ENCODE peak calls at places on chromosomes 5 and 9, in nine cellular contexts. One of them, this sample, is unnamed.

GRCh38 chr5:73823508-73823925 is 197.5 kb downstream of the ARHGEF28 start:
- DNase-seq in colonic mucosa: no peak
- DNase-seq in GM23338: no peak
- DNase-seq in tibial artery: no peak
- DNase-seq in AG10803: peak; percentile 74
- DNase-seq in right lobe of liver: no peak
- DNase-seq in AG09319: no peak
- DNase-seq in CD4-positive, alpha-beta T cell: no peak
- DNase-seq in fibroblast of mammary gland: no peak
- DNase-seq in this sample: peak; percentile 27

GRCh38 chr9:83081846-83082245 is 18.9 kb upstream of the RASEF start:
- DNase-seq in colonic mucosa: no peak
- DNase-seq in GM23338: no peak
- DNase-seq in tibial artery: no peak
- DNase-seq in AG10803: no peak
- DNase-seq in right lobe of liver: no peak
- DNase-seq in AG09319: no peak
- DNase-seq in CD4-positive, alpha-beta T cell: no peak
- DNase-seq in fibroblast of mammary gland: no peak
- DNase-seq in this sample: no peak

GRCh38 chr9:37669232-37669631 is 18.5 kb downstream of the FRMPD1 start:
- DNase-seq in colonic mucosa: no peak
- DNase-seq in GM23338: peak; percentile 45
- DNase-seq in tibial artery: no peak
- DNase-seq in AG10803: no peak
- DNase-seq in right lobe of liver: no peak
- DNase-seq in AG09319: no peak
- DNase-seq in CD4-positive, alpha-beta T cell: no peak
- DNase-seq in fibroblast of mammary gland: peak; percentile 11
- DNase-seq in this sample: no peak

GRCh38 chr9:87193925-87194380 is 246.6 kb upstream of the GAS1 start:
- DNase-seq in colonic mucosa: no peak
- DNase-seq in GM23338: peak; percentile 33
- DNase-seq in tibial artery: no peak
- DNase-seq in AG10803: peak; percentile 99
- DNase-seq in right lobe of liver: no peak
- DNase-seq in AG09319: peak; percentile 95
- DNase-seq in CD4-positive, alpha-beta T cell: no peak
- DNase-seq in fibroblast of mammary gland: peak; percentile 95
- DNase-seq in this sample: peak; percentile 87

GRCh38 chr5:172799416-172799815 is 28.4 kb upstream of the DUSP1 start:
- DNase-seq in colonic mucosa: no peak
- DNase-seq in GM23338: no peak
- DNase-seq in tibial artery: peak; percentile 56
- DNase-seq in AG10803: no peak
- DNase-seq in right lobe of liver: no peak
- DNase-seq in AG09319: no peak
- DNase-seq in CD4-positive, alpha-beta T cell: no peak
- DNase-seq in fibroblast of mammary gland: no peak
- DNase-seq in this sample: no peak

GRCh38 chr5:163473613-163474243 is 13.3 kb downstream of the HMMR start:
- DNase-seq in colonic mucosa: no peak
- DNase-seq in GM23338: no peak
- DNase-seq in tibial artery: no peak
- DNase-seq in AG10803: peak; percentile 26
- DNase-seq in right lobe of liver: no peak
- DNase-seq in AG09319: no peak
- DNase-seq in CD4-positive, alpha-beta T cell: no peak
- DNase-seq in fibroblast of mammary gland: peak; percentile 37
- DNase-seq in this sample: no peak

GRCh38 chr9:131361202-131361833 is 32.6 kb upstream of the PRRC2B start:
- DNase-seq in colonic mucosa: peak; percentile 56
- DNase-seq in GM23338: no peak
- DNase-seq in tibial artery: no peak
- DNase-seq in AG10803: peak; percentile 5
- DNase-seq in right lobe of liver: no peak
- DNase-seq in AG09319: no peak
- DNase-seq in CD4-positive, alpha-beta T cell: no peak
- DNase-seq in fibroblast of mammary gland: peak; percentile 19
- DNase-seq in this sample: peak; percentile 18

GRCh38 chr5:151656311-151656710 is 30.4 kb downstream of the SPARC start:
- DNase-seq in colonic mucosa: no peak
- DNase-seq in GM23338: no peak
- DNase-seq in tibial artery: no peak
- DNase-seq in AG10803: no peak
- DNase-seq in right lobe of liver: no peak
- DNase-seq in AG09319: no peak
- DNase-seq in CD4-positive, alpha-beta T cell: no peak
- DNase-seq in fibroblast of mammary gland: no peak
- DNase-seq in this sample: no peak

GRCh38 chr5:94793113-94793815 is 174.8 kb downstream of the SLF1 start:
- DNase-seq in colonic mucosa: no peak
- DNase-seq in GM23338: no peak
- DNase-seq in tibial artery: no peak
- DNase-seq in AG10803: peak; percentile 84
- DNase-seq in right lobe of liver: no peak
- DNase-seq in AG09319: no peak
- DNase-seq in CD4-positive, alpha-beta T cell: no peak
- DNase-seq in fibroblast of mammary gland: peak; percentile 85
- DNase-seq in this sample: peak; percentile 85

GRCh38 chr5:164097747-164098146 is 592.3 kb downstream of the MAT2B start:
- DNase-seq in colonic mucosa: no peak
- DNase-seq in GM23338: no peak
- DNase-seq in tibial artery: no peak
- DNase-seq in AG10803: no peak
- DNase-seq in right lobe of liver: no peak
- DNase-seq in AG09319: no peak
- DNase-seq in CD4-positive, alpha-beta T cell: no peak
- DNase-seq in fibroblast of mammary gland: peak; percentile 3
- DNase-seq in this sample: no peak

GRCh38 chr9:127539982-127540663 is 72.0 kb upstream of the STXBP1 start:
- DNase-seq in colonic mucosa: no peak
- DNase-seq in GM23338: no peak
- DNase-seq in tibial artery: no peak
- DNase-seq in AG10803: no peak
- DNase-seq in right lobe of liver: no peak
- DNase-seq in AG09319: no peak
- DNase-seq in CD4-positive, alpha-beta T cell: no peak
- DNase-seq in fibroblast of mammary gland: no peak
- DNase-seq in this sample: no peak

GRCh38 chr9:101081641-101082040 is 53.1 kb downstream of the PLPPR1 start:
- DNase-seq in colonic mucosa: no peak
- DNase-seq in GM23338: no peak
- DNase-seq in tibial artery: no peak
- DNase-seq in AG10803: no peak
- DNase-seq in right lobe of liver: no peak
- DNase-seq in AG09319: no peak
- DNase-seq in CD4-positive, alpha-beta T cell: no peak
- DNase-seq in fibroblast of mammary gland: no peak
- DNase-seq in this sample: no peak

GRCh38 chr5:74497706-74498105 is 142.8 kb downstream of the ENC1 start:
- DNase-seq in colonic mucosa: no peak
- DNase-seq in GM23338: no peak
- DNase-seq in tibial artery: no peak
- DNase-seq in AG10803: no peak
- DNase-seq in right lobe of liver: no peak
- DNase-seq in AG09319: no peak
- DNase-seq in CD4-positive, alpha-beta T cell: no peak
- DNase-seq in fibroblast of mammary gland: peak; percentile 21
- DNase-seq in this sample: no peak

GRCh38 chr9:9112001-9112725 is 1312.6 kb upstream of the DMAC1 start:
- DNase-seq in colonic mucosa: no peak
- DNase-seq in GM23338: no peak
- DNase-seq in tibial artery: no peak
- DNase-seq in AG10803: no peak
- DNase-seq in right lobe of liver: no peak
- DNase-seq in AG09319: no peak
- DNase-seq in CD4-positive, alpha-beta T cell: no peak
- DNase-seq in fibroblast of mammary gland: no peak
- DNase-seq in this sample: no peak

GRCh38 chr9:72365525-72366256 is 683 bp upstream of the ZFAND5 start:
- DNase-seq in colonic mucosa: peak; percentile 82
- DNase-seq in GM23338: peak; percentile 79
- DNase-seq in tibial artery: peak; percentile 98
- DNase-seq in AG10803: peak; percentile 87
- DNase-seq in right lobe of liver: peak; percentile 93
- DNase-seq in AG09319: peak; percentile 79
- DNase-seq in CD4-positive, alpha-beta T cell: peak; percentile 34
- DNase-seq in fibroblast of mammary gland: peak; percentile 90
- DNase-seq in this sample: peak; percentile 77
- TF ChIP-seq CTCF in colonic mucosa: no peak
- TF ChIP-seq CTCF in GM23338: no peak
- TF ChIP-seq CTCF in tibial artery: no peak
- TF ChIP-seq CTCF in AG10803: peak; percentile 31
- TF ChIP-seq CTCF in right lobe of liver: no peak
- TF ChIP-seq CTCF in AG09319: peak; percentile 17
- TF ChIP-seq CTCF in CD4-positive, alpha-beta T cell: no peak
- TF ChIP-seq CTCF in fibroblast of mammary gland: no peak
- TF ChIP-seq CTCF in this sample: peak; percentile 49

GRCh38 chr5:142057697-142058056 is 44.9 kb upstream of the GNPDA1 start:
- DNase-seq in colonic mucosa: no peak
- DNase-seq in GM23338: no peak
- DNase-seq in tibial artery: no peak
- DNase-seq in AG10803: no peak
- DNase-seq in right lobe of liver: no peak
- DNase-seq in AG09319: no peak
- DNase-seq in CD4-positive, alpha-beta T cell: no peak
- DNase-seq in fibroblast of mammary gland: no peak
- DNase-seq in this sample: no peak

GRCh38 chr5:142063376-142063775 is 45.2 kb upstream of the NDFIP1 start:
- DNase-seq in colonic mucosa: no peak
- DNase-seq in GM23338: no peak
- DNase-seq in tibial artery: no peak
- DNase-seq in AG10803: no peak
- DNase-seq in right lobe of liver: no peak
- DNase-seq in AG09319: no peak
- DNase-seq in CD4-positive, alpha-beta T cell: no peak
- DNase-seq in fibroblast of mammary gland: no peak
- DNase-seq in this sample: no peak

GRCh38 chr5:142056831-142057696 is 44.2 kb upstream of the GNPDA1 start:
- DNase-seq in colonic mucosa: no peak
- DNase-seq in GM23338: no peak
- DNase-seq in tibial artery: no peak
- DNase-seq in AG10803: no peak
- DNase-seq in right lobe of liver: no peak
- DNase-seq in AG09319: no peak
- DNase-seq in CD4-positive, alpha-beta T cell: no peak
- DNase-seq in fibroblast of mammary gland: no peak
- DNase-seq in this sample: no peak

GRCh38 chr5:142063878-142064331 is 44.7 kb upstream of the NDFIP1 start:
- DNase-seq in colonic mucosa: peak; percentile 22
- DNase-seq in GM23338: peak; percentile 78
- DNase-seq in tibial artery: peak; percentile 98
- DNase-seq in AG10803: peak; percentile 77
- DNase-seq in right lobe of liver: no peak
- DNase-seq in AG09319: peak; percentile 24
- DNase-seq in CD4-positive, alpha-beta T cell: no peak
- DNase-seq in fibroblast of mammary gland: peak; percentile 42
- DNase-seq in this sample: peak; percentile 21

GRCh38 chr5:142059304-142059940 is 46.6 kb upstream of the GNPDA1 start:
- DNase-seq in colonic mucosa: no peak
- DNase-seq in GM23338: peak; percentile 58
- DNase-seq in tibial artery: no peak
- DNase-seq in AG10803: peak; percentile 75
- DNase-seq in right lobe of liver: no peak
- DNase-seq in AG09319: peak; percentile 43
- DNase-seq in CD4-positive, alpha-beta T cell: no peak
- DNase-seq in fibroblast of mammary gland: peak; percentile 51
- DNase-seq in this sample: peak; percentile 3
- TF ChIP-seq CTCF in colonic mucosa: no peak
- TF ChIP-seq CTCF in GM23338: peak; percentile 50
- TF ChIP-seq CTCF in tibial artery: peak; percentile 44
- TF ChIP-seq CTCF in AG10803: peak; percentile 47
- TF ChIP-seq CTCF in right lobe of liver: no peak
- TF ChIP-seq CTCF in AG09319: peak; percentile 30
- TF ChIP-seq CTCF in CD4-positive, alpha-beta T cell: no peak
- TF ChIP-seq CTCF in fibroblast of mammary gland: peak; percentile 9
- TF ChIP-seq CTCF in this sample: peak; percentile 12

GRCh38 chr9:19371942-19372341 is 8.1 kb downstream of the RPS6 start:
- DNase-seq in colonic mucosa: no peak
- DNase-seq in GM23338: peak; percentile 46
- DNase-seq in tibial artery: no peak
- DNase-seq in AG10803: no peak
- DNase-seq in right lobe of liver: no peak
- DNase-seq in AG09319: no peak
- DNase-seq in CD4-positive, alpha-beta T cell: no peak
- DNase-seq in fibroblast of mammary gland: no peak
- DNase-seq in this sample: no peak
- TF ChIP-seq CTCF in colonic mucosa: no peak
- TF ChIP-seq CTCF in GM23338: no peak
- TF ChIP-seq CTCF in tibial artery: no peak
- TF ChIP-seq CTCF in AG10803: peak; percentile 10
- TF ChIP-seq CTCF in right lobe of liver: no peak
- TF ChIP-seq CTCF in AG09319: no peak
- TF ChIP-seq CTCF in CD4-positive, alpha-beta T cell: no peak
- TF ChIP-seq CTCF in fibroblast of mammary gland: no peak
- TF ChIP-seq CTCF in this sample: no peak

GRCh38 chr9:78214492-78214891 is 21.4 kb upstream of the CEP78 start:
- DNase-seq in colonic mucosa: no peak
- DNase-seq in GM23338: no peak
- DNase-seq in tibial artery: no peak
- DNase-seq in AG10803: no peak
- DNase-seq in right lobe of liver: no peak
- DNase-seq in AG09319: no peak
- DNase-seq in CD4-positive, alpha-beta T cell: no peak
- DNase-seq in fibroblast of mammary gland: no peak
- DNase-seq in this sample: no peak

GRCh38 chr9:78210841-78211301 is 25.0 kb upstream of the CEP78 start:
- DNase-seq in colonic mucosa: no peak
- DNase-seq in GM23338: no peak
- DNase-seq in tibial artery: no peak
- DNase-seq in AG10803: no peak
- DNase-seq in right lobe of liver: no peak
- DNase-seq in AG09319: no peak
- DNase-seq in CD4-positive, alpha-beta T cell: no peak
- DNase-seq in fibroblast of mammary gland: no peak
- DNase-seq in this sample: no peak

GRCh38 chr9:78215706-78216105 is 20.2 kb upstream of the CEP78 start:
- DNase-seq in colonic mucosa: no peak
- DNase-seq in GM23338: no peak
- DNase-seq in tibial artery: no peak
- DNase-seq in AG10803: peak; percentile 56
- DNase-seq in right lobe of liver: no peak
- DNase-seq in AG09319: no peak
- DNase-seq in CD4-positive, alpha-beta T cell: no peak
- DNase-seq in fibroblast of mammary gland: no peak
- DNase-seq in this sample: peak; percentile 71

GRCh38 chr9:78212868-78213267 is 23.0 kb upstream of the CEP78 start:
- DNase-seq in colonic mucosa: no peak
- DNase-seq in GM23338: no peak
- DNase-seq in tibial artery: no peak
- DNase-seq in AG10803: no peak
- DNase-seq in right lobe of liver: no peak
- DNase-seq in AG09319: no peak
- DNase-seq in CD4-positive, alpha-beta T cell: no peak
- DNase-seq in fibroblast of mammary gland: no peak
- DNase-seq in this sample: no peak

DNA sequence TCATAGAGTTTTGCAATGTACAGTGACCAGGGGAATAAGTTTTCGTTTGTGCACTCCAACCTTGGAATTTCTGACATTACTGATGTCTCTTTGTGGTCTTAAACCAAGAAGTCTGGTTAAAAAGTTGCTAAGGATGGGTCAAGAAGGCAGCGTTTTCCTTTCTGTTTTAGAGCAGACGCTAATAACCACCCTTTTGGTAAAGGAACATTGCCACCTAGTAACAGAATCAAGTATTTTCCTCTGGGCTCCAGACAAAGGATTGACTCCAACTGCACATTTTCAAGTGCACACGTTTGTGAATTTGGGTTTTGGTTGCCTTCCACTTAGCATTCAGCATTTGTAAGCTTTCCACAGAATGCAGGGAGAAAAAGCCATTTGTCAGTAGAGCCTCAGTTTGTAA is 22.2 kb upstream of the CEP78 start:
- DNase-seq in colonic mucosa: no peak
- DNase-seq in GM23338: peak; percentile 45
- DNase-seq in tibial artery: no peak
- DNase-seq in AG10803: peak; percentile 30
- DNase-seq in right lobe of liver: no peak
- DNase-seq in AG09319: no peak
- DNase-seq in CD4-positive, alpha-beta T cell: no peak
- DNase-seq in fibroblast of mammary gland: peak; percentile 10
- DNase-seq in this sample: peak; percentile 34
- TF ChIP-seq CTCF in colonic mucosa: no peak
- TF ChIP-seq CTCF in GM23338: peak; percentile 37
- TF ChIP-seq CTCF in tibial artery: peak; percentile 16
- TF ChIP-seq CTCF in AG10803: peak; percentile 41
- TF ChIP-seq CTCF in right lobe of liver: peak; percentile 24
- TF ChIP-seq CTCF in AG09319: peak; percentile 8
- TF ChIP-seq CTCF in CD4-positive, alpha-beta T cell: peak; percentile 66
- TF ChIP-seq CTCF in fibroblast of mammary gland: peak; percentile 17
- TF ChIP-seq CTCF in this sample: peak; percentile 54